ENCODE peak calls at places on chromosomes 7 and 10, in nine cellular contexts. P is IMR-90, X is A549, N is ovary, H is stomach, L is HCT116, U is esophagus muscularis mucosa, A is right lobe of liver, M is K562. F is an unnamed sample. For H3K9me3, the result is how much of the 10 kb centered on the place peaks cover.

GRCh38 chr7:27153526-27153925 is 1.1 kb upstream of the HOXA3 start:
- DNase-seq in P (no peak), X (no peak), N (no peak), H (peak), L (no peak), U (no peak), A (no peak), M (no peak), F (no peak)

GRCh38 chr10:99531026-99531695 is 1.6 kb upstream of the NKX2-3 start:
- DNase-seq in P (no peak), X (no peak), N (no peak), H (no peak), L (no peak), U (no peak), A (no peak), M (no peak), F (no peak)

GRCh38 chr7:25642849-25643248 is 414.6 kb upstream of the NPVF start:
- DNase-seq in P (no peak), X (no peak), N (no peak), H (no peak), L (no peak), U (peak), A (no peak), M (no peak), F (no peak)

GRCh38 chr7:100875356-100875751 is 451 bp downstream of the SRRT start:
- DNase-seq in P (no peak), X (no peak), N (no peak), H (no peak), L (no peak), U (no peak), A (no peak), M (peak), F (peak)

GRCh38 chr7:48387916-48388315 is 216.7 kb downstream of the ABCA13 start:
- DNase-seq in P (no peak), X (no peak), N (no peak), H (no peak), L (no peak), U (no peak), A (no peak), M (no peak), F (no peak)

GRCh38 chr7:10934292-10934691 is 39.4 kb upstream of the PHF14 start:
- DNase-seq in P (peak), X (no peak), N (no peak), H (no peak), L (no peak), U (no peak), A (no peak), M (no peak), F (no peak)

GRCh38 chr10:119256897-119257296 is 49.5 kb downstream of the GRK5 start:
- DNase-seq in P (no peak), X (no peak), N (no peak), H (no peak), L (no peak), U (no peak), A (no peak), M (no peak), F (no peak)

GRCh38 chr10:14405076-14406065 is 74.6 kb upstream of the FRMD4A start:
- DNase-seq in P (peak), X (peak), N (peak), H (no peak), L (no peak), U (no peak), A (no peak), M (no peak), F (no peak)

GRCh38 chr10:72814134-72814790 is 79.3 kb upstream of the OIT3 start:
- DNase-seq in P (no peak), X (no peak), N (no peak), H (no peak), L (no peak), U (no peak), A (no peak), M (no peak), F (no peak)

GRCh38 chr7:36085096-36085495 is 68.0 kb upstream of the EEPD1 start:
- DNase-seq in P (no peak), X (no peak), N (no peak), H (no peak), L (no peak), U (no peak), A (no peak), M (no peak), F (no peak)

GRCh38 chr10:118594392-118595063 is 920 bp downstream of the PRLHR start:
- DNase-seq in P (peak), X (peak), N (peak), H (no peak), L (no peak), U (no peak), A (peak), M (peak), F (peak)

GRCh38 chr10:49363309-49364031 is 32.4 kb downstream of the DRGX start:
- DNase-seq in P (no peak), X (no peak), N (no peak), H (no peak), L (no peak), U (peak), A (no peak), M (no peak), F (no peak)

GRCh38 chr10:63364918-63365317 is 100.9 kb downstream of the JMJD1C start:
- DNase-seq in P (no peak), X (no peak), N (no peak), H (no peak), L (no peak), U (no peak), A (no peak), M (no peak), F (no peak)

GRCh38 chr7:95511716-95512260 is 26.0 kb downstream of the ASB4 start:
- DNase-seq in P (peak), X (peak), N (peak), H (peak), L (peak), U (peak), A (peak), M (peak), F (peak)

GRCh38 chr7:63899691-63900393 is 98.8 kb upstream of the ZNF722 start:
- DNase-seq in P (no peak), X (no peak), N (peak), H (no peak), L (no peak), U (peak), A (peak), M (peak), F (peak)

GRCh38 chr7:52586704-52587103 is 448.7 kb upstream of the POM121L12 start:
- DNase-seq in P (no peak), X (no peak), N (no peak), H (no peak), L (no peak), U (no peak), A (no peak), M (no peak), F (no peak)

GRCh38 chr10:784377-784758 is 94.9 kb upstream of the DIP2C start:
- DNase-seq in P (no peak), X (no peak), N (no peak), H (peak), L (peak), U (no peak), A (no peak), M (no peak), F (peak)

GRCh38 chr10:110840225-110840922 is 31.4 kb upstream of the PDCD4 start:
- DNase-seq in P (no peak), X (peak), N (no peak), H (peak), L (no peak), U (no peak), A (peak), M (no peak), F (peak)

GRCh38 chr10:16887565-16887964 is 70.3 kb upstream of the RSU1 start:
- DNase-seq in P (peak), X (no peak), N (no peak), H (no peak), L (no peak), U (no peak), A (no peak), M (no peak), F (no peak)

GRCh38 chr10:71776528-71776927 is 3.2 kb upstream of the VSIR start:
- DNase-seq in P (no peak), X (no peak), N (no peak), H (no peak), L (no peak), U (no peak), A (no peak), M (peak), F (no peak)

GRCh38 chr7:2460188-2460587 is 16.0 kb downstream of the GRIFIN start:
- DNase-seq in P (no peak), X (no peak), N (no peak), H (no peak), L (no peak), U (no peak), A (no peak), M (no peak), F (no peak)

GRCh38 chr10:37734971-37735370 is 122.4 kb downstream of the ZNF248 start:
- DNase-seq in P (peak), X (peak), N (no peak), H (no peak), L (peak), U (no peak), A (no peak), M (peak), F (no peak)

GRCh38 chr7:52639981-52640380 is 395.5 kb upstream of the POM121L12 start:
- DNase-seq in P (no peak), X (no peak), N (no peak), H (no peak), L (no peak), U (no peak), A (no peak), M (no peak), F (no peak)

GRCh38 chr7:140726304-140726703 is 29.8 kb downstream of the NDUFB2 start:
- DNase-seq in P (peak), X (peak), N (no peak), H (no peak), L (peak), U (no peak), A (no peak), M (peak), F (no peak)

GRCh38 chr10:102714621-102715455 is at the start of gene SFXN2:
- DNase-seq in P (no peak), X (no peak), N (no peak), H (peak), L (no peak), U (no peak), A (peak), M (peak), F (peak)
- TF ChIP-seq POLR2A in P (no peak), X (peak), N (no peak), H (no peak), L (peak), U (no peak), A (peak), M (peak), F (peak)

GRCh38 chr10:131176907-131177306 is 134.6 kb downstream of the TCERG1L start:
- DNase-seq in P (no peak), X (no peak), N (no peak), H (no peak), L (no peak), U (no peak), A (no peak), M (no peak), F (no peak)

GRCh38 chr10:131179386-131179785 is 132.1 kb downstream of the TCERG1L start:
- DNase-seq in P (no peak), X (no peak), N (peak), H (no peak), L (no peak), U (no peak), A (no peak), M (no peak), F (no peak)

GRCh38 chr10:131178956-131179355 is 132.6 kb downstream of the TCERG1L start:
- DNase-seq in P (no peak), X (no peak), N (no peak), H (peak), L (no peak), U (no peak), A (no peak), M (no peak), F (peak)

GRCh38 chr10:131178521-131178920 is 133.0 kb downstream of the TCERG1L start:
- DNase-seq in P (no peak), X (no peak), N (no peak), H (no peak), L (no peak), U (no peak), A (no peak), M (no peak), F (no peak)

DNA sequence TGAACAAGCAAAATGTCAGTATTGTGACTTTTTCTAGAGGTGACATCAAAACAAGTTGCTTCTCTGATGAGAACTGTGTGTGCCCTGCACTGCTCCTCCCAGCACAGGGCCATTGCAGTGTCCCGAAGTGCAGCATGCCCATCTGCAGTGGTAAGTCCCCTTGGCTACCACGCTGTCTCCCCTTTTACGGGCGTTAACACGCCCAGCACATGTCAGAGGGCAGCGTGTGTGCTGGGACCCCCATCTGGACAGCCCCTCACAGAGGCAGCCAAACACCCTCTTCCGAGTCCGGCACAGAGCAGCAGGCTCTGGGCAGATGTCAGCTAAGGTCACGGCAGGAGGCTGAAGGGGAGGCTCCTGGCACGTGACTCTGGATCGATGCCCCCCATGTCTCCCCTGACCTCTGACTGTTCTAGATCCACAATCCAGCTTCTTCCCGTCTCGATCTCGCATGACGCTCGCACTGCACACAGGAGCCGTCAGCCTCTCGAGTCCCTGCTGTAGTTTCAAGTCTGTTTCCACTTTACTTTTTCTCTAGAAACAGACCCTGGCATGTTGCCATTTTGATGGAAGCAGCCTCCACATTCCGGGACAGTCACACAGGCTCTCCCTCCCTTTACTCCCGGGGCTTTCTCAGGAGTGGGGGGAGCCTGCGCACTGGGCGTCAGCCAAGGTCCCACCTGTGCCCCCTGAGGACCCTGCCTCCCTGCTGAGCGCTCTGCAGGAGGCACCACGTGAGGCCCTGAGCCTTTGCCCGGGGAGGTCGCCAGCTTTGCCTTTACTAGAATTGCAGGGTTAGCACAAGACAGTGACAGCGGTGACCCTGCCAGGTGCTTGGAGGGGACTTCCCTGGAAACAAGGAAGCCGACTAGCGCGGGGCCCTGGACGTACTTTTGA is 133.8 kb downstream of the TCERG1L start:
- DNase-seq in P (no peak), X (no peak), N (peak), H (peak), L (no peak), U (no peak), A (no peak), M (no peak), F (no peak)
- H3K9me3 ChIP-seq in P (half or more), X (under half), N (under half), H (under half), L (under half), U (under half), A (under half), M (under half), F (under half)

DNA sequence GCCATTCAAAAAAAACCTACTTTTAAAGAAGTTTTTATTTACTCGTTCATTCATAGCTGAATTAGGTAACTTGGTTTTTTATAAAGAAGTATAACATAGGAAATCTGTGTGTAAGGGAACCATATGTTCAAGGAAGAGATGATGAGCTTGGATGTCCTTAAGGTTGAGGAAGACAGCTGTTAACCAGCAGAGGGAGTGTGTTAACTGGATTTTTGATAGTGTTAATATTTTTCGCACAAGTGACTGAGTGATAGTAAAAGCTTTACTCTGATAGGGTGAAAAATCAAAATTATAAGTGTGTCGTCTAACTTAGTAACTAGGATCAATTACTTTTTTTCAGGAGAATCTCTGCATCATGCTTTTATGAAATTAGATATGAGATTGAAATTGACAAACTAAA is 134.7 kb downstream of the ARL5B start:
- DNase-seq in P (peak), X (peak), N (no peak), H (no peak), L (peak), U (no peak), A (no peak), M (no peak), F (no peak)
- TF ChIP-seq CTCF in P (peak), X (peak), N (no peak), H (no peak), L (no peak), U (no peak), A (peak), M (no peak), F (no peak)

GRCh38 chr10:74153676-74154075 is 2.7 kb downstream of the ADK start:
- DNase-seq in P (no peak), X (no peak), N (no peak), H (no peak), L (no peak), U (no peak), A (no peak), M (no peak), F (no peak)

GRCh38 chr10:74150151-74151056 is at the start of gene AP3M1:
- DNase-seq in P (no peak), X (no peak), N (peak), H (peak), L (no peak), U (peak), A (peak), M (peak), F (peak)

GRCh38 chr10:74153123-74153522 is 2.1 kb downstream of the ADK start:
- DNase-seq in P (peak), X (peak), N (no peak), H (no peak), L (peak), U (no peak), A (no peak), M (peak), F (no peak)

GRCh38 chr10:74151879-74152722 is 1.1 kb downstream of the ADK start:
- DNase-seq in P (no peak), X (no peak), N (no peak), H (no peak), L (no peak), U (no peak), A (no peak), M (no peak), F (no peak)

DNA sequence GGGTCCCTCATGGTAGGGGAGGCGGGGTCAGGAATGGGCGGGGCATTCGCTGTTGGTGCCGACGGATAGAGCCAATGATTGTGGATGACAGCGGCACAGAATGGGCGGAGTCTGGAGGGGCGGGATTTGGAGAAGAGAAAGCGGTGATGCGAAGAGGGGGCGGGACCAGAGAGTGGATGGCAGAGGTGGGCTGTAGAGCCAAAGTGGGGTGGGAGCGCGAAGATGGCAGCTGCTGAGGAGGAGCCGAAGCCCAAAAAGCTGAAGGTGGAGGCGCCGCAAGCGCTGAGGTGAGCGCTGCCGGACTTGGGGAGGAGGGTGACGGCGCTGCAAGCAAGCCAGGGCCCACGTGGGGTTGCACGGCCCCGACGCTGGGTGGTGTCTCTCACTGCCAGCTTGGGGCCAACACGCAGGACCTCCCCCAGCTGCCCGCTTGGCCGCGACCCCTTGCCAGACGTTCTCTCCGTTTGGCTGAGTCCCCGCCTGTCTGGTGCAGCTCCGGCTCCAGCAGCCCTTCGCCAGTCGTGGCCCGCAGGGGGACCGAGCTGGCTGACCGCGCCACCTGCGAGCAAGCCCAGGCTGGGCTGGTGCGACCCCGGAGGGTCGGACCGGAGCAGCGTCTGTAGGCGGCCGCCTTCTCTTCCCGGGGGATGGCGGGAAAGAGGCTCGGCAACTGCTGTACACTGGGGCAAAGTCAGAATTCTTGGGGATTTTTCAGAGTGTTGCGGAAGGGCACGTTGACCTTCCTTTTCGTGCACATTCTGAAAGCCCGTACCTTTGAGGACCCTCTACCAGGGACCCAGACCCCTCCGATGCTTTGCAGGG is at the start of gene ADK:
- DNase-seq in P (peak), X (peak), N (peak), H (peak), L (peak), U (peak), A (peak), M (peak), F (peak)
- TF ChIP-seq POLR2A in P (peak), X (peak), N (peak), H (no peak), L (peak), U (peak), A (peak), M (peak), F (peak)

DNA sequence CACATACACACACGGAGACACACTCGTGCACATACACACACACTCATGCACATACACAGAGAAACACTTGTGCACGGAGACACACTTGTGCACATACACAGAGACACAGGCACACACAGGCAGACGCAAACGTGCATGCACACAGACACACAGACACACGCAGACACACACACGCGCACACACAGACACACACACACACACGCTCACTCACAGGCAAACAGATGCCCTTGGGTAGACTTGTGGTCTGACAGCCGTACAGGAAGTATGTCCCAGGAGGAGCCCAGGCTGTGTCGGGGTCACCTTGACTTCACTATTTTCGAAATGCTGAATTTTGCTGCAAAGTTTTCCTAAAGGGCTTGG is 538.0 kb downstream of the DNAJB6 start:
- DNase-seq in P (no peak), X (no peak), N (no peak), H (no peak), L (no peak), U (no peak), A (no peak), M (no peak), F (no peak)
- H3K9me3 ChIP-seq in P (under half), X (under half), N (under half), H (under half), L (under half), U (under half), A (under half), M (under half), F (under half)

F was measured in body of pancreas.